ENCODE peak calls at places on chromosomes 12 and 14, in five cellular contexts. M is K562, W is natural killer cell, Y is cardiac fibroblast, R is cardiac muscle cell. T is an unnamed sample.

GRCh38 chr12:105561981-105562726 is 231.7 kb downstream of the C12orf75 start:
- DNase-seq in M (no peak), W (no peak), Y (peak), R (peak), T (peak)

GRCh38 chr12:43282106-43282505 is 269.9 kb downstream of the ADAMTS20 start:
- DNase-seq in M (no peak), W (no peak), Y (peak), R (peak), T (peak)

GRCh38 chr12:118357327-118358007 is 15.2 kb downstream of the TAOK3 start:
- DNase-seq in M (peak), W (peak), Y (peak), R (peak), T (no peak)

GRCh38 chr12:18837025-18837424 is 99.1 kb downstream of the CAPZA3 start:
- DNase-seq in M (no peak), W (no peak), Y (peak), R (peak), T (no peak)

GRCh38 chr12:79058342-79058741 is 193.8 kb downstream of the SYT1 start:
- DNase-seq in M (no peak), W (no peak), Y (peak), R (peak), T (no peak)

GRCh38 chr12:100138048-100138907 is 4.4 kb downstream of the BLTP3B start:
- DNase-seq in M (peak), W (no peak), Y (peak), R (peak), T (no peak)

GRCh38 chr14:52272375-52272774 is 4.9 kb downstream of the PTGDR start:
- DNase-seq in M (peak), W (no peak), Y (peak), R (peak), T (peak)

GRCh38 chr14:82510007-82510406 is 976.4 kb upstream of the SEL1L start:
- DNase-seq in M (no peak), W (no peak), Y (no peak), R (no peak), T (no peak)

GRCh38 chr14:56294125-56294524 is 175.9 kb downstream of the PELI2 start:
- DNase-seq in M (no peak), W (no peak), Y (no peak), R (no peak), T (no peak)
- TF ChIP-seq CTCF in M (no peak), W (no peak), Y (no peak), R (peak), T (peak)

DNA sequence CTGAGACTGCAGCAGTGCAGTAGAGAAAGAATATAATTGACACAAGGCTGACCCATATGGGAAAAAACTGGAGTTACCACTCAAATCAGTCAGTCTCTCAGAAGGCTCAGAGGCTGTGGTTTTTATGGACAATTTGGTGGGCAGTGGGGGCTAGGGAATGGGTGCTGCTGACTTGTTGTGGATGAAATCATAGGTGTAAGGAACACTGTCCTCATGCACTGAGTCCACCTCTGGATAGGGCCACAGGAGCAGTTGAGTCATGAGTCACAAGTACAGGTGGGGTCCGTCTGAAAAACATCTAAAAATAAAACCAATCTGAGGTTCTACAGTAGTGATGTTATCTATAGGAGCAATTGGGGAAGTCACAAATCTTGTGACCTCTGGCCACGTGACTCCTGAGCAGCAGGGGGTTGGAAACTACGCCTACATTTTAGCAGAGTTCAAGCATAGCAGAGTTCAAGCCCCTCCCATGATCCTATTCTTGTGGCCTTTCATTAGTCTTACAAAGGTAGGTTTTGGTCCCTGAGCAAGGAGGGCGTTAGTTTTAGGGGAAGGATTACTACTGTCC is 18.1 kb upstream of the SGPP1 start:
- DNase-seq in M (no peak), W (no peak), Y (no peak), R (no peak), T (no peak)
- TF ChIP-seq CTCF in M (no peak), W (no peak), Y (no peak), R (no peak), T (no peak)

GRCh38 chr12:127773520-127773919 is 493.4 kb upstream of the TMEM132C start:
- DNase-seq in M (no peak), W (no peak), Y (no peak), R (no peak), T (no peak)
- TF ChIP-seq CTCF in M (no peak), W (no peak), Y (no peak), R (no peak), T (no peak)

DNA sequence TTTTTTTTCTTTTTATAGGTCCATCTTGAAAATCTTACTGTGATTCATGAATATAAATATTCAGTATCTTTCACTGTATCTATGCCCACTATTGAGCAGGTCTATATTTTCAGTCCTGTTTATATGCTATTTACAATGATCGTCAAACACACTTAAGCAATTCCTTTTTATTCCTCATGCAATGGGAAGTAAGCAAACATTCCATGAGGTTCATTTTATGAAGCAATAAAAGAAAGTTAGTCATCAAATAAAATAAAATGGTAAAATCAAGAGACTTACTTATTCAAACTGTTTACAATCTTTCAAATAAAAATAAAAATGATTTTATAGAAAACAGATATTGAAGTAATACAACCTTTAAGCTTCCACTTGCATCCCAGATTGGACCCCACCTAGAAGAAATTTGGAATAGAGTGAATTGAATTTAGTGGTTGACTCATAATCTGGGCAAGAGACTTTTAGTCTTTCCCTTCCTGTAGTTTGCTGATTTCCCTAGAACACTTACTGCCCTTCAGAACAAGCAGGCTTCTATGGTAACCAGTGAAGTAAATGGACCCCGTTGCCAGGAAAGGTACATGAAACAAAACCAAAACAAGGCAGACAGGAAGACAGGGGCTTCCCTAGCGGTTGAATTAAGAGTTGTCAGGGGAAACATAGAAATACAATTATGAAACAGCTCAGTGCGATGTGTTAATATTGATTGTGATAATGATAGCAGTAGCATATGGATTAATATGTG is 241.0 kb upstream of the ATP2B1 start:
- DNase-seq in M (no peak), W (peak), Y (peak), R (peak), T (peak)
- TF ChIP-seq CTCF in M (no peak), W (peak), Y (no peak), R (peak), T (peak)

GRCh38 chr12:53047221-53048032 is 2.4 kb upstream of the TNS2 start:
- DNase-seq in M (peak), W (peak), Y (peak), R (peak), T (peak)
- TF ChIP-seq CTCF in M (peak), W (peak), Y (no peak), R (no peak), T (no peak)

T was measured in osteoblast.